ENCODE peak calls at places on chromosomes 7 and 10, in four cellular contexts. G is K562, I is GM12878, P is HepG2. Y is an unnamed sample.

GRCh38 chr7:55575098-55575497 is 2.8 kb upstream of the VOPP1 start:
- DNase-seq in G (no peak), I (no peak), P (no peak), Y (no peak)

GRCh38 chr10:119957451-119957850 is 64.9 kb downstream of the SEC23IP start:
- DNase-seq in G (no peak), I (no peak), P (no peak), Y (no peak)

GRCh38 chr7:44284216-44284615 is 41.2 kb downstream of the CAMK2B start:
- DNase-seq in G (no peak), I (no peak), P (no peak), Y (peak; percentile 8)

GRCh38 chr10:59649606-59650346 is 59.9 kb downstream of the SLC16A9 start:
- DNase-seq in G (no peak), I (no peak), P (no peak), Y (no peak)

GRCh38 chr10:5775705-5776104 is 37.5 kb downstream of the GDI2 start:
- DNase-seq in G (no peak), I (no peak), P (no peak), Y (no peak)

GRCh38 chr10:12241810-12242529 is 46.0 kb downstream of the CDC123 start:
- DNase-seq in G (no peak), I (peak; percentile 41), P (no peak), Y (no peak)

GRCh38 chr10:130341325-130341724 is 205.1 kb downstream of the GLRX3 start:
- DNase-seq in G (peak; percentile 40), I (no peak), P (no peak), Y (no peak)

GRCh38 chr10:58064714-58065528 is 202.8 kb downstream of the IPMK start:
- DNase-seq in G (peak; percentile 34), I (no peak), P (peak; percentile 35), Y (peak; percentile 25)

GRCh38 chr10:4013651-4014085 is 228.7 kb upstream of the KLF6 start:
- DNase-seq in G (no peak), I (peak; percentile 44), P (no peak), Y (no peak)

GRCh38 chr7:110764852-110765251 is 326.1 kb upstream of the LRRN3 start:
- DNase-seq in G (no peak), I (no peak), P (no peak), Y (no peak)

GRCh38 chr7:22192778-22193177 is 164.2 kb downstream of the RAPGEF5 start:
- DNase-seq in G (no peak), I (no peak), P (no peak), Y (no peak)

GRCh38 chr7:122383934-122384333 is 79.4 kb upstream of the FEZF1 start:
- DNase-seq in G (no peak), I (peak; percentile 30), P (no peak), Y (no peak)

GRCh38 chr10:76119515-76119914 is 688.1 kb downstream of the LRMDA start:
- DNase-seq in G (no peak), I (no peak), P (no peak), Y (no peak)

GRCh38 chr10:33413093-33413442 is 78.6 kb upstream of the NRP1 start:
- DNase-seq in G (no peak), I (no peak), P (no peak), Y (no peak)

GRCh38 chr7:70098133-70098561 is 499.9 kb downstream of the AUTS2 start:
- DNase-seq in G (no peak), I (no peak), P (no peak), Y (no peak)

GRCh38 chr7:141597966-141598365 is 46.8 kb downstream of the AGK start:
- DNase-seq in G (no peak), I (no peak), P (no peak), Y (no peak)

GRCh38 chr7:141598408-141598807 is 47.2 kb downstream of the AGK start:
- DNase-seq in G (no peak), I (no peak), P (no peak), Y (no peak)

GRCh38 chr7:141600607-141601006 is 49.4 kb downstream of the AGK start:
- DNase-seq in G (no peak), I (no peak), P (no peak), Y (no peak)

GRCh38 chr7:141600139-141600538 is 48.9 kb downstream of the AGK start:
- DNase-seq in G (no peak), I (no peak), P (peak; percentile 3), Y (no peak)
- TF ChIP-seq TCF7 in G (no peak), I (no peak), P (no peak), Y (no peak)

DNA sequence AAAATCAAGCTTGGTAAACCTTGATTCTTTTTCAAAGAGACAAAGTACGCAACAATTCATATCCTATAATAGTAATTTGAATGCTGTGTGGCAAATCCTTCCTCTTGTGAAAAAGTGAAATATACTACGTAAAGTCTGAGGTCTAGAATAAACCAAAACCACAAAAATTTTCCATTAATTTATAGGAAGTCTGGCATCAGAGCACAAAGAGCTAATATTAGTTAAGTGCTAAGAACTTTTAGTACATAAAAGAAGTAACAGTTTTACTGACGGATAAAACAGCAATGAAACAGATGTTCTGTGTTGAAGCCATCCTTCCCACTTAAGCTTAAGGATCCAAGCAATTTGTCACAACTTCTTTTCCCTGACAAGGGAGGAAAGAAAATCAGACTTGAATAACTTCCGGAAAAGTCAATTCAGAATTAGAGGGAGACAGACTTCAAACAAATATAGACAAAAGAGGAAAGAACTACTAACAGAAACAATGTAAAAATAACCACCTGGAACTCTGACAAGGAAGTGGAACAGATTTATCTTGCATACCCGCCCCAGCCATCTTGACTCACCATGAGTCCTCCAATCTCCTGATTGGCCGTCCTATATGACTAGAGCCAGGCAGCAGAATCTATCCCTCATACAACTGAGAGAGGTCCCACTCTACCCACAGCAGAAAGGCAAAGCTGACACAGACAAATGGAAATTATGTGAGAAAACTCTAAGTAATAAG is 34.5 kb downstream of the RHEB start:
- DNase-seq in G (peak; percentile 41), I (no peak), P (no peak), Y (no peak)
- TF ChIP-seq CBFB in G (no peak), I (no peak), P (no peak), Y (no peak)

GRCh38 chr10:21519981-21520436 is 5.5 kb downstream of the SKIDA1 start:
- DNase-seq in G (no peak), I (no peak), P (no peak), Y (no peak)
- TF ChIP-seq CREM in G (no peak), I (no peak), P (no peak), Y (no peak)

DNA sequence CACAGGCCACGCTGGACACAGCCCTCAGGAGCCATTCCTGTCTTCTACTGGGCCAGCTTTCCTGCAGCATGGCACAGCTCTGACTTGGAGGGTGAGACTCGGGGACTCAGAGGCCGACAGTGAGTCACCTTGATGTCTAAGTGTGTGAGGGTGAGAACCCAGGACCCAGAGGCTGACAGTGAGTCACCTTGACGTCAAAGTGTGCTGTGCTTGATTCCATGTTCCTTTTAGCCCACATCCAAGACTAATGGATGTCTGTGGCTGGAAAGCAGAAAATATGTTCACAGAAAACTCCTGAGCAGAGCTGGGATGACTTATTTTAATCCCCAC is 6.0 kb upstream of the FAM170B start:
- DNase-seq in G (peak; percentile 38), I (no peak), P (no peak), Y (no peak)
- TF ChIP-seq TCF7 in G (no peak), I (no peak), P (no peak), Y (no peak)

GRCh38 chr10:78212786-78213175 is 179.1 kb downstream of the RPS24 start:
- DNase-seq in G (no peak), I (no peak), P (no peak), Y (no peak)

GRCh38 chr10:78212134-78212785 is 178.6 kb downstream of the RPS24 start:
- DNase-seq in G (peak; percentile 13), I (no peak), P (no peak), Y (no peak)

GRCh38 chr10:78210548-78210947 is 176.9 kb downstream of the RPS24 start:
- DNase-seq in G (no peak), I (no peak), P (no peak), Y (no peak)

GRCh38 chr10:78210976-78211375 is 177.3 kb downstream of the RPS24 start:
- DNase-seq in G (no peak), I (no peak), P (no peak), Y (no peak)

DNA sequence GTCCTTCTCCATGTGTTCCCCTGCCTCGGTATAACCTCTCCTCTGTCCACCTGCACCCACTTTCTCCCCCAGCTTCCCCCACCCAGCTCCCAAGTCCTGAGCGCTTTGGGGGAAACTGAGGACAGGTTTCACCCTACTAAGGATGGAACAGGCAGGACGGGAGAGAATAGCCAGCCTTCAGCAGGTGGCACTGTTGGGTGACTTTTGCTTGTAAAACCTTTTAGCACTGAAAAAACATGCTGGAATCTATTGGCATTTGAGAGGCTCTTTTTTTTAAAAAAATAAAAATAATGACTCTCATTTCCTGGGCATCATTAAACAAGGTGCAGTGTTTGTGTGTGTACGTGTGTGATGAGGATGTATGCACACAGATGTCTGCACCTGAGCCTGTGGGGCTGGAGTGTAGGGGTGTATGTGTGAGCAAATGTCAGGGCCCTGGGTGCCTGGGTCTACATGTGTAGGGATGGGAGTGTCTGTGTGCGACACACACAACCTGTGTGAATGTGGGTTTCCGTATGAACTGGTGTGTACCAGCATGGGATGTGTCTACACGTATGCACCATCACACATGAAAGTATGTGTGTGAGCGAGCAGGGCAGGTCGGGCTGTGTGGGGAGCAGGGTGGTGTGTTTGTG is 177.9 kb downstream of the RPS24 start:
- DNase-seq in G (peak; percentile 23), I (no peak), P (peak; percentile 16), Y (peak; percentile 34)
- TF ChIP-seq CBFB in G (no peak), I (no peak), P (no peak), Y (no peak)

GRCh38 chr10:133454204-133454893 is 604 bp downstream of the SCART1 start:
- DNase-seq in G (no peak), I (no peak), P (no peak), Y (no peak)

GRCh38 chr10:133455196-133455595 is 1.5 kb downstream of the SCART1 start:
- DNase-seq in G (no peak), I (no peak), P (no peak), Y (no peak)

GRCh38 chr10:133455611-133456031 is 1.9 kb downstream of the SCART1 start:
- DNase-seq in G (no peak), I (no peak), P (no peak), Y (no peak)

GRCh38 chr10:133452453-133452852 is 1.3 kb upstream of the SCART1 start:
- DNase-seq in G (no peak), I (no peak), P (no peak), Y (no peak)

GRCh38 chr10:133453516-133454203 is at the start of gene SCART1:
- DNase-seq in G (peak; percentile 37), I (no peak), P (no peak), Y (no peak)
- TF ChIP-seq CREM in G (no peak), I (no peak), P (no peak), Y (no peak)